ENCODE peak calls at places on chromosomes 6 and 20, in eight cellular contexts. E is epithelial cell of esophagus, H is foreskin fibroblast, U is stomach, W is cardiac fibroblast, I is thoracic aorta, F is fibroblast of lung, T is K562. K is an unnamed sample.

GRCh38 chr6:36118550-36119107 is 11.7 kb upstream of the MAPK13 start:
- DNase-seq in E (peak), H (no peak), U (peak), W (peak), I (no peak), F (no peak), T (peak), K (no peak)

GRCh38 chr6:34679552-34680255 is 16.9 kb downstream of the ILRUN start:
- DNase-seq in E (no peak), H (no peak), U (no peak), W (peak), I (no peak), F (peak), T (no peak), K (peak)

GRCh38 chr20:33240923-33241322 is 5.1 kb downstream of the BPIFA1 start:
- DNase-seq in E (no peak), H (no peak), U (no peak), W (no peak), I (no peak), F (no peak), T (no peak), K (no peak)

GRCh38 chr20:53087034-53087777 is 115.0 kb downstream of the TSHZ2 start:
- DNase-seq in E (no peak), H (no peak), U (no peak), W (no peak), I (no peak), F (peak), T (no peak), K (peak)

GRCh38 chr6:54285595-54285994 is 22.6 kb upstream of the TINAG start:
- DNase-seq in E (no peak), H (peak), U (no peak), W (no peak), I (no peak), F (no peak), T (no peak), K (peak)

GRCh38 chr20:2132461-2132901 is 30.9 kb downstream of the STK35 start:
- DNase-seq in E (peak), H (no peak), U (no peak), W (no peak), I (no peak), F (no peak), T (no peak), K (no peak)

GRCh38 chr6:83199865-83200230 is 6.7 kb downstream of the RWDD2A start:
- DNase-seq in E (peak), H (peak), U (no peak), W (peak), I (no peak), F (no peak), T (no peak), K (peak)

GRCh38 chr6:37137881-37138568 is 31.9 kb upstream of the PIM1 start:
- DNase-seq in E (no peak), H (peak), U (no peak), W (peak), I (no peak), F (peak), T (no peak), K (peak)

GRCh38 chr20:36147707-36148106 is 6.8 kb upstream of the EPB41L1 start:
- DNase-seq in E (no peak), H (no peak), U (no peak), W (peak), I (no peak), F (peak), T (no peak), K (peak)

GRCh38 chr6:5950448-5950847 is 56.3 kb downstream of the NRN1 start:
- DNase-seq in E (peak), H (no peak), U (no peak), W (no peak), I (no peak), F (no peak), T (peak), K (no peak)

GRCh38 chr6:33428219-33428890 is 8.5 kb downstream of the SYNGAP1 start:
- DNase-seq in E (peak), H (no peak), U (no peak), W (peak), I (no peak), F (no peak), T (peak), K (no peak)

GRCh38 chr6:165883851-165884640 is 221.0 kb upstream of the PDE10A start:
- DNase-seq in E (no peak), H (no peak), U (no peak), W (peak), I (no peak), F (no peak), T (no peak), K (no peak)

GRCh38 chr6:123380257-123380656 is 256.5 kb downstream of the TRDN start:
- DNase-seq in E (peak), H (no peak), U (no peak), W (peak), I (no peak), F (peak), T (peak), K (peak)

GRCh38 chr6:148157841-148158240 is 184.8 kb upstream of the SASH1 start:
- DNase-seq in E (no peak), H (no peak), U (no peak), W (no peak), I (no peak), F (no peak), T (no peak), K (no peak)

GRCh38 chr6:128885381-128885780 is 2.4 kb downstream of the LAMA2 start:
- DNase-seq in E (no peak), H (no peak), U (no peak), W (peak), I (no peak), F (no peak), T (no peak), K (no peak)

GRCh38 chr6:128882560-128882959 is 378 bp upstream of the LAMA2 start:
- DNase-seq in E (no peak), H (no peak), U (no peak), W (peak), I (no peak), F (no peak), T (no peak), K (no peak)

GRCh38 chr6:128888444-128889175 is 5.7 kb downstream of the LAMA2 start:
- DNase-seq in E (no peak), H (no peak), U (no peak), W (no peak), I (no peak), F (no peak), T (no peak), K (no peak)

DNA sequence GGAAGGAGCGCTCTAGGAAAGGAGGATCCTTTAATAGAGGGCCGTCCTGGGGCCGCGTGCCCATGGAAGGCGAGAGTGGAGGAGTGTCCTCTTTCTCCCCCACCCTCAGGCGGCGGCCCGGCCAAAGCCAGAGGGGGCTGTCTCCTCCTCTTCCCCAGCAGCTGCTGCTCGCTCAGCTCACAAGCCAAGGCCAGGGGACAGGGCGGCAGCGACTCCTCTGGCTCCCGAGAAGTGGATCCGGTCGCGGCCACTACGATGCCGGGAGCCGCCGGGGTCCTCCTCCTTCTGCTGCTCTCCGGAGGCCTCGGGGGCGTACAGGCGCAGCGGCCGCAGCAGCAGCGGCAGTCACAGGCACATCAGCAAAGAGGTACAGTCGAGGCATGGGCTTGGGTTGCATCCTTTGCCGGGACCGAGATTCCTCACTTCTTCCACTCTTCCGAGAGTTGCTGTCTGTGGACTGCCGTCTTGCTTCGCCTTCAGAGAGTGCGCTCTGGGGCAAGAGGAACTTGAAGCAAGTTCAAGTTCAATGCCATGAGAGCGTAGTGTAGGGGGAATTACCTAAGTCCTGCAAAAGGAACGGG is at the start of gene LAMA2:
- DNase-seq in E (peak), H (peak), U (peak), W (peak), I (peak), F (peak), T (no peak), K (peak)
- TF ChIP-seq CTCF in E (peak), H (peak), U (no peak), W (peak), I (no peak), F (peak), T (no peak), K (peak)

GRCh38 chr6:157013649-157014365 is 236.6 kb downstream of the ARID1B start:
- DNase-seq in E (no peak), H (no peak), U (no peak), W (no peak), I (no peak), F (no peak), T (no peak), K (no peak)
- H3K4me3 ChIP-seq in E (no peak), H (no peak), U (no peak), W (no peak), I (no peak), F (no peak), T (no peak), K (no peak)

GRCh38 chr6:28871335-28872156 is 52.2 kb downstream of the TRIM27 start:
- DNase-seq in E (no peak), H (no peak), U (no peak), W (no peak), I (no peak), F (no peak), T (no peak), K (no peak)

GRCh38 chr6:28867078-28867414 is 56.7 kb downstream of the TRIM27 start:
- DNase-seq in E (peak), H (peak), U (no peak), W (peak), I (no peak), F (no peak), T (peak), K (peak)

GRCh38 chr6:28864321-28864923 is 59.4 kb downstream of the TRIM27 start:
- DNase-seq in E (no peak), H (no peak), U (no peak), W (no peak), I (no peak), F (no peak), T (peak), K (no peak)

GRCh38 chr6:28866342-28867077 is 57.3 kb downstream of the TRIM27 start:
- DNase-seq in E (peak), H (peak), U (peak), W (peak), I (no peak), F (peak), T (no peak), K (peak)

DNA sequence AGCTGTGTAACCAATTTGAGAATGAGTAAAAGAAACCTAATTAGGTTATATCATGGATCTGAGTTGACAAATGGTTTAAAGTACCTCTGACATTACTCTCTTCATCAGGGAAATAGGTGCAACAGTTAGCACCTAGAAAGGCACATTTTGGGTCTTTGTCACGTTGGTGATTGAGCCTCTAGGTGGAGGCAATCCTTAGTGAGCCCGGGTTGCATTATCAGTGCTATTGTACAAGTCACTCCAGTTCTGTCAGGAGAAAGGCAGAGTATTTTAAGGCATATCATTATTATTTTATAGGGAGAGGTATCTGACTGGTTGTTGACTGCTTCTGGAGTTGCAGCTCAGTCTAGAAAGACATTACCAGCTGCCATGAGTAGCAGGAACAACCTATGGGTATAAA is 54.9 kb downstream of the TRIM27 start:
- DNase-seq in E (no peak), H (no peak), U (no peak), W (no peak), I (no peak), F (no peak), T (no peak), K (no peak)
- TF ChIP-seq CTCF in E (no peak), H (no peak), U (no peak), W (no peak), I (no peak), F (no peak), T (peak), K (no peak)

GRCh38 chr6:142855877-142856606 is 88.9 kb downstream of the HIVEP2 start:
- DNase-seq in E (no peak), H (no peak), U (no peak), W (no peak), I (no peak), F (no peak), T (no peak), K (no peak)
- H3K4me3 ChIP-seq in E (no peak), H (no peak), U (no peak), W (no peak), I (no peak), F (no peak), T (no peak), K (no peak)

GRCh38 chr6:67003844-67004243 is 1296.8 kb upstream of the EYS start:
- DNase-seq in E (no peak), H (no peak), U (no peak), W (no peak), I (no peak), F (no peak), T (no peak), K (no peak)

DNA sequence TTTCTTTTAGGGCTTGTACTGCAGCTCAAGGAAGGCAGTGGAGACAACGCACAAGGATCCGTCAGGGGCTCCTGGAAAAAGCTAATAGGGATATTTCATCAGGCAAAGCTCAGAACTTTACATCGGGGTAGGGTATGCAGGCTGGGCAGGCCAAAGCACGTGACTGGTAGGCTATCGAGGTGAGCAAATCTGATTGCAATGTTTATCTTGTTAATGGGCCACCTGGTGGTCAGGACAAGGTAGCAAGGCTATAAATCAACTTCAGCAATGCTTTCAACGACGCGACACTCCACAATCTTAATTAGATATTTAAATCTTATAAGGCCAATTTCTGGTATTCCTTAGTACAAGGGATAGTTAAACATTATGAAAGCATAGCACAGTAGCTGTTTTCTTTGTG is 1302.8 kb upstream of the EYS start:
- DNase-seq in E (peak), H (no peak), U (no peak), W (no peak), I (no peak), F (no peak), T (no peak), K (no peak)
- TF ChIP-seq CTCF in E (peak), H (no peak), U (no peak), W (no peak), I (no peak), F (no peak), T (no peak), K (peak)

GRCh38 chr20:58656825-58657224 is 5.7 kb downstream of the STX16 start:
- DNase-seq in E (no peak), H (no peak), U (no peak), W (no peak), I (no peak), F (no peak), T (no peak), K (no peak)

GRCh38 chr20:58662142-58662473 is 11.0 kb downstream of the STX16 start:
- DNase-seq in E (no peak), H (no peak), U (no peak), W (no peak), I (no peak), F (no peak), T (no peak), K (no peak)

GRCh38 chr20:58660855-58661254 is 9.8 kb downstream of the STX16 start:
- DNase-seq in E (no peak), H (no peak), U (no peak), W (no peak), I (no peak), F (no peak), T (no peak), K (no peak)

GRCh38 chr20:58661298-58662141 is 10.4 kb downstream of the STX16 start:
- DNase-seq in E (no peak), H (no peak), U (no peak), W (no peak), I (no peak), F (no peak), T (no peak), K (peak)

DNA sequence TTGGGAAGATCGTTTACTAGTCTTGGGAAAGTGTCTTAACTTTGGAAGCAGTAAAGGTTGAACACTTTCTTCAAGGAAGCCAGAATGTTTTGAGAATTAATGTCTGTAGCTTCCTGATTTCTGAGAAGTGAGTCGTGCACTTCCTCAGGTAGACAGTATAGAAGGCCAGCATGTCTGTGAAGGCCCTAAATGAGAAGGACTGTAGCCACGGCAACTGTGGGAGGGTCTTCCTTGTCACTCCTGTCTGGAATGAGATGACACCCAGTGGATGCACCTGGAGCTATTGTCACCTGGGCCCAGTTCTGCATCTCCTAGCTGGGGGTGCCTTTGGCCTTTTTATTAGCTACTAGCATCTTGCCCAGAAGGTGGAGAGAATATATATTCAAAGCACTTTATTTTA is 8.8 kb downstream of the STX16 start:
- DNase-seq in E (peak), H (no peak), U (no peak), W (no peak), I (no peak), F (no peak), T (no peak), K (no peak)
- H3K4me3 ChIP-seq in E (no peak), H (no peak), U (no peak), W (no peak), I (no peak), F (no peak), T (no peak), K (no peak)